ENCODE peak calls at places on chromosomes 16 and 17, in seven cellular contexts. C is NCI-H1092, B is GM12865, J is left colon, M is type B pancreatic cell, L is tibial nerve, O is MM.1S. K is an unnamed sample.

GRCh38 chr16:85234310-85235235 is 122.3 kb upstream of the CIBAR2 start:
- DNase-seq in M (peak; percentile 88), C (no peak), L (peak; percentile 30), O (no peak), B (no peak), J (peak; percentile 56), K (no peak)

GRCh38 chr17:82330322-82331239 is 3.0 kb downstream of the SECTM1 start:
- DNase-seq in M (no peak), L (no peak), J (peak; percentile 74), B (peak; percentile 49), O (peak; percentile 93), C (peak; percentile 78), K (no peak)

GRCh38 chr17:69733171-69734014 is 318.9 kb downstream of the MAP2K6 start:
- DNase-seq in O (peak; percentile 24), B (no peak), J (no peak), C (no peak), L (no peak), M (no peak), K (no peak)

GRCh38 chr16:80710918-80711317 is 93.5 kb downstream of the CDYL2 start:
- DNase-seq in B (peak; percentile 65), J (no peak), O (no peak), C (no peak), M (no peak), L (no peak), K (no peak)

GRCh38 chr16:70391881-70392481 is 45.3 kb downstream of the DDX19A start:
- DNase-seq in M (no peak), O (no peak), B (no peak), J (no peak), L (peak; percentile 60), C (no peak), K (no peak)

GRCh38 chr17:81309140-81309858 is 14.2 kb upstream of the SLC38A10 start:
- DNase-seq in L (peak; percentile 86), O (peak; percentile 55), C (no peak), M (no peak), J (peak; percentile 97), B (peak; percentile 54), K (no peak)

GRCh38 chr17:60231691-60232090 is 81.9 kb downstream of the CA4 start:
- DNase-seq in C (no peak), M (no peak), J (no peak), L (no peak), O (no peak), B (no peak), K (no peak)

GRCh38 chr16:2779978-2780898 is 3.2 kb upstream of the ELOB start:
- DNase-seq in B (no peak), C (no peak), O (no peak), J (no peak), M (no peak), L (no peak), K (no peak)

GRCh38 chr17:41863074-41863843 is 2.0 kb downstream of the KLHL11 start:
- DNase-seq in C (no peak), O (no peak), B (peak; percentile 17), J (no peak), M (no peak), L (no peak), K (no peak)

GRCh38 chr17:61461967-61462733 is 9.9 kb downstream of the TBX4 start:
- DNase-seq in M (no peak), J (no peak), L (no peak), C (no peak), O (no peak), B (no peak), K (no peak)

GRCh38 chr16:66925322-66925840 is at the start of gene RRAD:
- DNase-seq in M (no peak), O (no peak), J (no peak), B (no peak), C (no peak), L (no peak), K (no peak)

GRCh38 chr16:69217433-69217832 is 30.5 kb downstream of the SNTB2 start:
- DNase-seq in C (no peak), J (no peak), M (no peak), L (no peak), O (no peak), B (no peak), K (no peak)

GRCh38 chr16:49833055-49833454 is 22.9 kb downstream of the ZNF423 start:
- DNase-seq in M (no peak), L (peak; percentile 67), B (no peak), C (no peak), J (peak; percentile 50), O (no peak), K (no peak)

GRCh38 chr17:17681187-17681743 is at the start of gene RAI1:
- DNase-seq in L (peak; percentile 44), M (peak; percentile 88), O (peak; percentile 82), J (peak; percentile 81), C (peak; percentile 37), B (peak; percentile 87), K (peak; percentile 48)

GRCh38 chr17:51120357-51120738 is 320 bp downstream of the SPAG9 start:
- DNase-seq in B (peak; percentile 58), C (no peak), L (peak; percentile 25), O (peak; percentile 52), M (no peak), J (no peak), K (no peak)

GRCh38 chr16:23072769-23073549 is 76.3 kb downstream of the USP31 start:
- DNase-seq in O (no peak), J (no peak), M (no peak), C (no peak), L (no peak), B (no peak), K (no peak)

GRCh38 chr17:57406131-57406980 is 150.0 kb downstream of the MSI2 start:
- DNase-seq in O (no peak), B (no peak), J (no peak), M (no peak), C (no peak), L (no peak), K (no peak)

K was measured in activated CD8-positive, alpha-beta memory T cell treated with anti-CD3 and anti-CD28 coated beads for 48 hours.